ENCODE peak calls at places on chromosome 21, in seven cellular contexts. W is effector memory CD8-positive, alpha-beta T cell; O is lower lobe of right lung; Y is colonic mucosa; S is activated T-helper 1 cell treated with Interleukin-2 at 50 U/mL for 16 hours; G is SK-MEL-5; R is GDM1. K is an unnamed sample.

GRCh38 chr21:14911351-14911750 is 153.4 kb downstream of the NRIP1 start:
- DNase-seq in W (no peak), O (no peak), Y (no peak), S (no peak), G (no peak), R (no peak), K (no peak)

GRCh38 chr21:37380349-37381323 is 14.1 kb downstream of the DYRK1A start:
- DNase-seq in W (no peak), O (no peak), Y (peak; percentile 34), S (no peak), G (no peak), R (no peak), K (no peak)

GRCh38 chr21:44548922-44549321 is 2.4 kb downstream of the KRTAP10-2 start:
- DNase-seq in W (no peak), O (no peak), Y (no peak), S (no peak), G (no peak), R (no peak), K (no peak)

GRCh38 chr21:44255519-44255981 is 6.1 kb downstream of the DNMT3L start:
- DNase-seq in W (no peak), O (peak; percentile 20), Y (no peak), S (no peak), G (no peak), R (no peak), K (no peak)

GRCh38 chr21:38822754-38823374 is 17.1 kb downstream of the ETS2 start:
- DNase-seq in W (no peak), O (no peak), Y (peak; percentile 49), S (no peak), G (no peak), R (no peak), K (no peak)

GRCh38 chr21:45550552-45551210 is 8.4 kb upstream of the SLC19A1 start:
- DNase-seq in W (no peak), O (peak; percentile 65), Y (no peak), S (no peak), G (no peak), R (peak; percentile 90), K (no peak)

GRCh38 chr21:44958471-44959191 is 18.8 kb downstream of the SLX9 start:
- DNase-seq in W (no peak), O (peak; percentile 64), Y (no peak), S (no peak), G (no peak), R (no peak), K (no peak)

GRCh38 chr21:38806153-38806941 is 618 bp downstream of the ETS2 start:
- DNase-seq in W (peak; percentile 33), O (peak; percentile 69), Y (peak; percentile 45), S (peak; percentile 15), G (no peak), R (no peak), K (no peak)

GRCh38 chr21:42781981-42782722 is 97.2 kb downstream of the WDR4 start:
- DNase-seq in W (no peak), O (no peak), Y (no peak), S (no peak), G (no peak), R (no peak), K (no peak)